ENCODE peak calls at places on chromosomes 2 and 18, in ten cellular contexts. H is mucosa of descending colon, L is GM12864, U is foreskin fibroblast, E is fibroblast of mammary gland, G is fibroblast of the aortic adventitia, M is HepG2, I is choroid plexus epithelial cell, T is upper lobe of right lung, F is stomach. S is an unnamed sample.

GRCh38 chr2:100422320-100422719 is 4.9 kb upstream of the CHST10 start:
- DNase-seq in H (no peak), L (no peak), U (peak; percentile 67), E (peak; percentile 44), G (peak; percentile 34), M (peak; percentile 50), I (peak; percentile 69), T (no peak), F (no peak), S (no peak)

GRCh38 chr2:42974697-42975357 is 182.4 kb upstream of the HAAO start:
- DNase-seq in H (peak; percentile 88), L (no peak), U (peak; percentile 89), E (peak; percentile 66), G (peak; percentile 79), M (peak; percentile 97), I (peak; percentile 69), T (peak; percentile 85), F (peak; percentile 77), S (peak; percentile 63)

GRCh38 chr2:174485763-174486613 is 841 bp downstream of the GPR155 start:
- DNase-seq in H (peak; percentile 49), L (no peak), U (peak; percentile 47), E (peak; percentile 47), G (peak; percentile 33), M (no peak), I (peak; percentile 57), T (no peak), F (peak; percentile 44), S (no peak)

GRCh38 chr2:221495766-221496165 is 76.3 kb downstream of the EPHA4 start:
- DNase-seq in H (no peak), L (no peak), U (no peak), E (no peak), G (no peak), M (no peak), I (no peak), T (no peak), F (no peak), S (no peak)

GRCh38 chr2:179770029-179770428 is 91.4 kb downstream of the ZNF385B start:
- DNase-seq in H (no peak), L (no peak), U (no peak), E (no peak), G (no peak), M (no peak), I (no peak), T (no peak), F (no peak), S (no peak)

GRCh38 chr2:43481927-43482542 is 113.8 kb downstream of the THADA start:
- DNase-seq in H (no peak), L (peak; percentile 38), U (no peak), E (no peak), G (no peak), M (no peak), I (no peak), T (no peak), F (no peak), S (no peak)

GRCh38 chr2:40384714-40385113 is 67.2 kb downstream of the SLC8A1 start:
- DNase-seq in H (no peak), L (no peak), U (peak; percentile 88), E (peak; percentile 87), G (peak; percentile 92), M (no peak), I (peak; percentile 93), T (no peak), F (no peak), S (no peak)

GRCh38 chr2:42138163-42139016 is 30.8 kb upstream of the EML4 start:
- DNase-seq in H (no peak), L (no peak), U (peak; percentile 96), E (peak; percentile 96), G (peak; percentile 99), M (no peak), I (peak; percentile 99), T (no peak), F (peak; percentile 57), S (no peak)

GRCh38 chr2:56082665-56083064 is 101.1 kb upstream of the CCDC85A start:
- DNase-seq in H (no peak), L (no peak), U (no peak), E (no peak), G (no peak), M (no peak), I (no peak), T (no peak), F (no peak), S (no peak)

GRCh38 chr2:56077352-56077915 is 106.4 kb upstream of the CCDC85A start:
- DNase-seq in H (no peak), L (no peak), U (peak; percentile 10), E (peak; percentile 18), G (peak; percentile 28), M (peak; percentile 49), I (peak; percentile 50), T (no peak), F (no peak), S (no peak)
- TF ChIP-seq CTCF in H (no peak), L (peak; percentile 45), U (peak; percentile 46), E (peak; percentile 53), G (peak; percentile 49), M (peak; percentile 67), I (peak; percentile 72), T (peak; percentile 20), F (no peak), S (no peak)

GRCh38 chr2:134031539-134031938 is 222.3 kb upstream of the MGAT5 start:
- DNase-seq in H (no peak), L (no peak), U (no peak), E (no peak), G (no peak), M (no peak), I (no peak), T (no peak), F (no peak), S (no peak)

GRCh38 chr2:134029478-134029877 is 224.4 kb upstream of the MGAT5 start:
- DNase-seq in H (no peak), L (no peak), U (no peak), E (no peak), G (peak; percentile 52), M (no peak), I (peak; percentile 2), T (no peak), F (no peak), S (no peak)

GRCh38 chr2:134023854-134024253 is 230.0 kb upstream of the MGAT5 start:
- DNase-seq in H (no peak), L (no peak), U (no peak), E (no peak), G (no peak), M (no peak), I (no peak), T (no peak), F (no peak), S (no peak)

DNA sequence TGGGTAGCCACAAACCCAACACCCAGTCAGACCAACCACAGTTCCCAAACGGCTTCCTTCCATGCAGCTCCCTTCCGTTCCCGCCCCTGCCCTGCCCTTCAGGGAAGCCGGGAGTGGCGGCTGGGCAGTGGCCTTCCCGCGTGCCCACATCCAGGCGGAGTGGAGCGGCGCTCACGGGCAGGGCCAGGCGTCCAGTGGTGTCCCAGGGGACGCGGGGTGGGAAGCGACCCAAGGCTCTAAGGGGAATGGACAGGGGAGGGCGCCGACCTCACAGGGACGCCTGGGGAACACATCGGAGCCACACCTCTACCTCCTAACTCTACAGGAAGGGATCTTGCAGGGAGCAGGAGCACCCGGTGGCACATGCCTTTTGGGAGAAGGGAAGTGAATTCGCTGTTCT is 225.9 kb upstream of the MGAT5 start:
- DNase-seq in H (no peak), L (no peak), U (no peak), E (no peak), G (no peak), M (no peak), I (no peak), T (no peak), F (no peak), S (no peak)
- TF ChIP-seq CTCF in H (no peak), L (no peak), U (no peak), E (no peak), G (no peak), M (no peak), I (no peak), T (no peak), F (no peak), S (no peak)

GRCh38 chr18:32380559-32380958 is 90.1 kb downstream of the GAREM1 start:
- DNase-seq in H (no peak), L (no peak), U (peak; percentile 29), E (peak; percentile 47), G (peak; percentile 21), M (no peak), I (peak; percentile 42), T (no peak), F (no peak), S (no peak)
- TF ChIP-seq CTCF in H (no peak), L (no peak), U (no peak), E (peak; percentile 33), G (no peak), M (no peak), I (peak; percentile 46), T (no peak), F (no peak), S (no peak)

DNA sequence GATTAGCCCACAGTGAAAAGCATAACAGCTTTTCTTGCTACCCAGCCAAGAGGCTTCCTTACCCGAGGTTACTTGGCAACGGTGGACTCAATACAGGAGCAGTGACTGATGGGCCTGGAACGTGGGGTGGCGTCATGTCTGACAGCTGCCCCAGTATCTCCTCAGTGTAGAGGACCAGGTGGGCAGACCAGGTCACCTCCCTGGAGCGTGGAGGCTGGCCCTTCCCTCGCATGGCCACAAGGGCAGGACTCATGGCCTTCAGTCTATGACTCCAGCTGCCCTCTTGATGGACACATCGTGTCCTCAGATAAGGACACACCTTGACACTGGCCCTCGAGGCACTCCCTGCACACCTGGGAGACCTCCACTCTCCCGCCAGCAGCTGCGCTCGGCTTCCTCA is 6.4 kb downstream of the ASPRV1 start:
- DNase-seq in H (no peak), L (no peak), U (no peak), E (no peak), G (no peak), M (peak; percentile 26), I (no peak), T (no peak), F (no peak), S (no peak)
- TF ChIP-seq CTCF in H (no peak), L (no peak), U (no peak), E (no peak), G (peak; percentile 3), M (no peak), I (no peak), T (no peak), F (no peak), S (no peak)

GRCh38 chr18:8900552-8900951 is 195.2 kb downstream of the MTCL1 start:
- DNase-seq in H (no peak), L (no peak), U (no peak), E (no peak), G (no peak), M (no peak), I (no peak), T (no peak), F (no peak), S (no peak)

GRCh38 chr18:8898990-8899389 is 193.6 kb downstream of the MTCL1 start:
- DNase-seq in H (no peak), L (no peak), U (no peak), E (no peak), G (no peak), M (no peak), I (no peak), T (no peak), F (no peak), S (no peak)

GRCh38 chr18:8904316-8904715 is 198.2 kb upstream of the NDUFV2 start:
- DNase-seq in H (no peak), L (no peak), U (no peak), E (no peak), G (no peak), M (no peak), I (no peak), T (no peak), F (no peak), S (no peak)

GRCh38 chr18:8895987-8896619 is 190.7 kb downstream of the MTCL1 start:
- DNase-seq in H (no peak), L (no peak), U (peak; percentile 96), E (peak; percentile 96), G (peak; percentile 89), M (no peak), I (peak; percentile 34), T (no peak), F (no peak), S (no peak)

GRCh38 chr18:8901019-8901418 is 195.7 kb downstream of the MTCL1 start:
- DNase-seq in H (no peak), L (no peak), U (no peak), E (no peak), G (no peak), M (no peak), I (no peak), T (no peak), F (no peak), S (no peak)
- TF ChIP-seq CTCF in H (no peak), L (no peak), U (no peak), E (no peak), G (no peak), M (peak; percentile 9), I (no peak), T (no peak), F (no peak), S (no peak)